ENCODE peak calls at places on chromosomes 5 and 9, in ten cellular contexts. B is left ventricle myocardium inferior, E is esophagus squamous epithelium, W is hepatocyte, X is stomach, O is upper lobe of right lung, N is fibroblast of lung, J is ovary, C is lower leg skin, S is GM12865. K is an unnamed sample.
A peak's percentile ranks its signal among the peaks of the same experiment; 100 is the strongest.

GRCh38 chr9:23824241-23825142 is 1.5 kb downstream of the ELAVL2 start:
- DNase-seq in S (no peak), J (peak; percentile 21), O (peak; percentile 56), W (peak; percentile 67), X (no peak), E (no peak), N (peak; percentile 36), C (no peak), B (no peak), K (no peak)

GRCh38 chr9:131728961-131729360 is 10.9 kb downstream of the RAPGEF1 start:
- DNase-seq in W (no peak), J (no peak), O (no peak), E (no peak), B (no peak), S (peak; percentile 75), X (no peak), N (no peak), C (no peak), K (no peak)

GRCh38 chr5:84088996-84089395 is 295.7 kb downstream of the EDIL3 start:
- DNase-seq in B (no peak), C (no peak), E (no peak), N (peak; percentile 34), O (no peak), W (peak; percentile 25), J (no peak), S (peak; percentile 35), X (no peak), K (peak; percentile 7)

GRCh38 chr5:14720236-14720923 is 55.9 kb downstream of the OTULIN start:
- DNase-seq in J (no peak), X (no peak), B (no peak), E (no peak), N (peak; percentile 72), W (no peak), S (no peak), O (no peak), C (no peak), K (no peak)

GRCh38 chr5:33300209-33300742 is 140.5 kb upstream of the TARS1 start:
- DNase-seq in C (no peak), N (peak; percentile 60), S (peak; percentile 49), X (no peak), O (no peak), W (no peak), J (no peak), B (no peak), E (no peak), K (no peak)

GRCh38 chr5:72314571-72315172 is 5.4 kb downstream of the MRPS27 start:
- DNase-seq in E (no peak), W (peak; percentile 36), N (peak; percentile 81), J (peak; percentile 43), C (no peak), O (no peak), S (no peak), B (no peak), X (peak; percentile 71), K (no peak)

GRCh38 chr5:34541067-34541466 is 115.1 kb upstream of the RAI14 start:
- DNase-seq in J (no peak), C (no peak), X (no peak), E (no peak), O (no peak), W (no peak), S (no peak), N (no peak), B (no peak), K (no peak)

GRCh38 chr9:131361202-131361833 is 32.6 kb upstream of the PRRC2B start:
- DNase-seq in B (no peak), C (no peak), X (peak; percentile 34), N (peak; percentile 36), E (no peak), J (no peak), W (peak; percentile 57), S (no peak), O (no peak), K (no peak)

GRCh38 chr5:170275376-170275994 is 22.1 kb downstream of the LCP2 start:
- DNase-seq in X (no peak), W (no peak), S (no peak), B (no peak), E (no peak), O (no peak), N (no peak), C (no peak), J (no peak), K (no peak)

GRCh38 chr9:92763721-92764380 is 782 bp downstream of the BICD2 start:
- DNase-seq in B (peak; percentile 42), C (peak; percentile 91), W (peak; percentile 66), O (peak; percentile 71), S (peak; percentile 57), E (no peak), X (no peak), J (peak; percentile 44), N (peak; percentile 23), K (no peak)

GRCh38 chr5:29208026-29208425 is 1985.5 kb upstream of the CDH6 start:
- DNase-seq in N (peak; percentile 27), O (no peak), X (no peak), B (no peak), S (no peak), W (no peak), E (no peak), C (no peak), J (no peak), K (no peak)

GRCh38 chr9:90065001-90065400 is 460.2 kb downstream of the GADD45G start:
- DNase-seq in C (no peak), J (no peak), X (no peak), O (no peak), B (no peak), N (no peak), W (no peak), E (no peak), S (no peak), K (no peak)

DNA sequence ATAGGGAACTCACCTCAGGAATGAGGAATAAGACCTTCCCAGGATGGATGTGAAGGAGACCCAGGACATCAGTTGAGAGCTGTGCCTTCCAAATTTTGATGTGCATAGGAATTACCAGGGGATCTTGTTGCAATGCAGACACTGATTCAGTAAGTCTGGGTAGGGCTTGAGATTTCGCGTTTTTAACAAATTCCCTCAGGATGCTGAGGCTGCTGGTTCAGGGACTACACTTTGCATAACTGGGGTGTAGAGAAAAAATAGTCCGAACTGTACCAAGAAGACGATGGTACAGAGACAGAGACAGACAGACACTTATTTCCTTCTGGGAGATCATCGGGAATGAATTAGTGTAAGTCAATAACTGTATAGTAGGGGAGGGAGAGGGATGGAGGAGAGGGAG is 82.3 kb upstream of the FREM1 start:
- DNase-seq in C (no peak), S (no peak), E (no peak), N (no peak), J (no peak), O (no peak), B (no peak), W (no peak), X (no peak), K (no peak)
- H3K4me3 ChIP-seq in C (no peak overlapping the region), S (no peak overlapping the region), E (peak overlapping the region; percentile 72), N (peak overlapping the region; percentile 84), J (peak overlapping the region; percentile 60), O (peak overlapping the region; percentile 60), B (peak overlapping the region; percentile 70), W (no peak overlapping the region), X (peak overlapping the region; percentile 62), K (peak overlapping the region; percentile 67)

GRCh38 chr5:132476853-132477729 is 13.5 kb downstream of the IRF1 start:
- DNase-seq in N (no peak), J (peak; percentile 34), C (no peak), O (peak; percentile 53), X (no peak), B (peak; percentile 14), S (no peak), E (no peak), W (no peak), K (no peak)
- TF ChIP-seq CTCF in N (no peak), J (no peak), C (no peak), O (no peak), X (no peak), B (peak; percentile 17), S (peak; percentile 9), E (no peak), W (no peak), K (no peak)

DNA sequence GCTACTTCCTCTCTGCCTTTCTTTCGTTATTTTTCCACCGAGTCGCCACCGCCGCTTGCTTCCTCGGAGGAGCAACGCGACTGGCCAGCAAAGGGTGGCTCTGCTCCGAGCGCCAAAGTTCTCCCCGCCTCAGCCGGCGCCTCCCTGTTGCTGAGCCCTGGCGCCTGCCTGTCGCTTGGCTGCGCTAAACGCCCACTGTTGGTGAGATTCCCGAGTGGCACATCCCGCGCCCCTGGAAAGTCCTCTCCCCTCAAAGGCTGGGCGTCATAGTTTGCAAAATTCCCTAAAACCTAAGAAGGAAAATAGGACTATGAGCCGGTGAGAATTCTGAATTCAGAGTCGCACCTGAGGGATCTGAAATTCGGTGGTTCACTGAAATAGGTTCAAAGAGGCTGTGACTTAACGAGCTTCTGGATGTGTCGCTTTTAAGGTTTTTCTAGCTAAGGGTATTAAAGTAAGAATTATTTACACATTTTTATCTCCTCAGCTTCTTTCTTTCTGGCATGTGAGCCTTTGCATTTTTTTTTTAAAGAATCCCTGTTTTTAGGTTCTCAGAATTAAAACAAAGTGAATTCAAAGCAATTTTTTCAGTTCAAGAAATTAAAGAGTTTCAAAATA is at the start of gene GRIN3A:
- DNase-seq in W (peak; percentile 53), O (peak; percentile 61), S (no peak), C (no peak), B (peak; percentile 36), N (no peak), X (no peak), E (no peak), J (peak; percentile 35), K (no peak)
- H3K4me3 ChIP-seq in W (peak within 1 kb of the TSS; percentile 64), O (peak within 1 kb of the TSS; percentile 26), S (no peak within 1 kb of the TSS), C (peak within 1 kb of the TSS; percentile 4), B (peak within 1 kb of the TSS; percentile 67), N (no peak within 1 kb of the TSS), X (peak within 1 kb of the TSS; percentile 37), E (peak within 1 kb of the TSS; percentile 59), J (peak within 1 kb of the TSS; percentile 28), K (no peak within 1 kb of the TSS)

GRCh38 chr9:88590558-88591146 is 55.7 kb downstream of the NXNL2 start:
- DNase-seq in W (no peak), B (no peak), C (no peak), S (no peak), E (no peak), J (no peak), X (no peak), O (no peak), N (no peak), K (no peak)
- TF ChIP-seq CTCF in W (no peak), B (no peak), C (no peak), S (peak; percentile 10), E (no peak), J (no peak), X (no peak), O (no peak), N (no peak), K (no peak)